ENCODE peak calls at places on chromosomes 5 and 9, in four cellular contexts. K is CD8-positive, alpha-beta T cell; J is EH; P is fibroblast of lung. L is an unnamed sample.

GRCh38 chr5:125310749-125311148 is 564.3 kb upstream of the ZNF608 start:
- DNase-seq in K (no peak), J (no peak), P (peak; percentile 62), L (no peak)

GRCh38 chr5:137217599-137218200 is 281.4 kb downstream of the SPOCK1 start:
- DNase-seq in K (no peak), J (peak; percentile 57), P (peak; percentile 92), L (no peak)

GRCh38 chr9:112472996-112473395 is 13.6 kb upstream of the KIAA1958 start:
- DNase-seq in K (no peak), J (no peak), P (no peak), L (no peak)

GRCh38 chr5:19547640-19548039 is 440.4 kb downstream of the CDH18 start:
- DNase-seq in K (no peak), J (peak; percentile 8), P (peak; percentile 87), L (no peak)

GRCh38 chr5:150486402-150487198 is 21.3 kb upstream of the NDST1 start:
- DNase-seq in K (peak; percentile 74), J (peak; percentile 65), P (peak; percentile 65), L (peak; percentile 11)

GRCh38 chr9:126704157-126704941 is 90.6 kb downstream of the LMX1B start:
- DNase-seq in K (peak; percentile 47), J (peak; percentile 54), P (peak; percentile 62), L (no peak)

GRCh38 chr5:81232449-81233079 is 558 bp upstream of the CKMT2 start:
- DNase-seq in K (no peak), J (peak; percentile 58), P (no peak), L (no peak)

GRCh38 chr5:91332267-91333044 is 50.7 kb downstream of the ARRDC3 start:
- DNase-seq in K (no peak), J (peak; percentile 80), P (peak; percentile 88), L (no peak)

GRCh38 chr9:122095010-122095767 is 2.1 kb upstream of the TTLL11 start:
- DNase-seq in K (peak; percentile 60), J (peak; percentile 62), P (peak; percentile 44), L (peak; percentile 35)

GRCh38 chr9:86041331-86041741 is 58.0 kb downstream of the GOLM1 start:
- DNase-seq in K (no peak), J (no peak), P (peak; percentile 71), L (no peak)

GRCh38 chr9:70117835-70118319 is 74.2 kb downstream of the MAMDC2 start:
- DNase-seq in K (no peak), J (peak; percentile 74), P (peak; percentile 90), L (no peak)

GRCh38 chr9:6689893-6690634 is 44.5 kb upstream of the GLDC start:
- DNase-seq in K (no peak), J (no peak), P (no peak), L (no peak)

GRCh38 chr5:157352756-157353340 is 86.9 kb downstream of the CYFIP2 start:
- DNase-seq in K (no peak), J (no peak), P (no peak), L (no peak)

GRCh38 chr9:78131969-78132687 is 100.5 kb upstream of the GNAQ start:
- DNase-seq in K (no peak), J (peak; percentile 29), P (peak; percentile 57), L (no peak)

GRCh38 chr9:69898714-69899209 is 78.1 kb downstream of the CFAP95 start:
- DNase-seq in K (no peak), J (peak; percentile 94), P (peak; percentile 98), L (no peak)

GRCh38 chr5:66713998-66714397 is 117.8 kb downstream of the MAST4 start:
- DNase-seq in K (no peak), J (no peak), P (peak; percentile 84), L (no peak)

GRCh38 chr5:124744170-124744911 is 2.1 kb downstream of the ZNF608 start:
- DNase-seq in K (no peak), J (no peak), P (peak; percentile 39), L (no peak)

GRCh38 chr9:122116040-122116439 is 22.9 kb upstream of the TTLL11 start:
- DNase-seq in K (no peak), J (no peak), P (no peak), L (no peak)

GRCh38 chr5:141617682-141618029 is 1.1 kb downstream of the DIAPH1 start:
- DNase-seq in K (no peak), J (peak; percentile 47), P (no peak), L (no peak)

GRCh38 chr5:10479226-10479721 is 37.6 kb downstream of the ROPN1L start:
- DNase-seq in K (no peak), J (peak; percentile 91), P (peak; percentile 88), L (no peak)

GRCh38 chr5:923473-923873 is 30.8 kb downstream of the TRIP13 start:
- DNase-seq in K (peak; percentile 84), J (peak; percentile 71), P (peak; percentile 40), L (peak; percentile 64)

GRCh38 chr5:123844873-123845272 is 332.9 kb downstream of the CSNK1G3 start:
- DNase-seq in K (no peak), J (peak; percentile 15), P (peak; percentile 68), L (no peak)

L was measured in activated T-helper 1 cell treated with anti-CD3 and anti-CD28 coated beads, Interleukin-12 subunit alpha, Interleukin-12 subunit beta, Interleukin-2, Interleukin-4 antibody, amounts not matched to agents 30 ng/mL and 10 ng/mL and 1 ng/mL, durations not matched to agents 14 hours and 24 hours and 36 hours.